ENCODE peak calls at places on chromosomes 13 and 19, in four cellular contexts. Q, H, K and J are unnamed samples. For H3K36me3, the result is how much of the 10 kb centered on the place peaks cover.

GRCh38 chr19:38733241-38733492 is 11.1 kb downstream of the CAPN12 start:
- DNase-seq in Q (no peak), H (no peak), K (no peak), J (no peak)

GRCh38 chr19:5354403-5354802 is 13.8 kb upstream of the PTPRS start:
- DNase-seq in Q (peak), H (no peak), K (no peak), J (peak)

GRCh38 chr13:77859450-77859849 is 59.2 kb downstream of the EDNRB start:
- DNase-seq in Q (no peak), H (peak), K (no peak), J (no peak)

GRCh38 chr19:21158523-21159135 is 16.8 kb downstream of the ZNF431 start:
- DNase-seq in Q (no peak), H (no peak), K (peak), J (no peak)

GRCh38 chr19:54352546-54352945 is 12.2 kb downstream of the LAIR1 start:
- DNase-seq in Q (no peak), H (no peak), K (no peak), J (no peak)

GRCh38 chr13:60591348-60591747 is 194.3 kb downstream of the TDRD3 start:
- DNase-seq in Q (no peak), H (no peak), K (peak), J (peak)

GRCh38 chr19:43778651-43779050 is 2.1 kb downstream of the KCNN4 start:
- DNase-seq in Q (no peak), H (no peak), K (no peak), J (no peak)

GRCh38 chr19:35528218-35529038 is at the start of gene SBSN:
- DNase-seq in Q (no peak), H (no peak), K (peak), J (no peak)

GRCh38 chr13:110227864-110228643 is 78.9 kb downstream of the COL4A1 start:
- DNase-seq in Q (no peak), H (no peak), K (no peak), J (no peak)

GRCh38 chr19:22831211-22831610 is 880 bp upstream of the ZNF723 start:
- DNase-seq in Q (no peak), H (no peak), K (no peak), J (no peak)

GRCh38 chr19:55156202-55157063 is 1.1 kb downstream of the TNNI3 start:
- DNase-seq in Q (peak), H (peak), K (peak), J (no peak)

GRCh38 chr19:7018828-7019227 is 2.4 kb downstream of the MBD3L2B start:
- DNase-seq in Q (no peak), H (no peak), K (no peak), J (no peak)

GRCh38 chr13:24983094-24983493 is 112.8 kb upstream of the PABPC3 start:
- DNase-seq in Q (no peak), H (no peak), K (no peak), J (no peak)

GRCh38 chr13:24985102-24985501 is 110.8 kb upstream of the PABPC3 start:
- DNase-seq in Q (peak), H (no peak), K (no peak), J (no peak)

GRCh38 chr13:24984134-24984533 is 111.8 kb upstream of the PABPC3 start:
- DNase-seq in Q (no peak), H (no peak), K (no peak), J (no peak)

GRCh38 chr13:24982333-24982999 is 113.5 kb upstream of the PABPC3 start:
- DNase-seq in Q (no peak), H (no peak), K (no peak), J (peak)

GRCh38 chr13:24986826-24987225 is 109.1 kb upstream of the PABPC3 start:
- DNase-seq in Q (no peak), H (no peak), K (no peak), J (no peak)
- H3K36me3 ChIP-seq in Q (under half), H (under half), K (under half), J (under half)

GRCh38 chr19:19527371-19527656 is 1.4 kb upstream of the YJEFN3 start:
- DNase-seq in Q (no peak), H (no peak), K (no peak), J (no peak)
- H3K36me3 ChIP-seq in Q (under half), H (under half), K (under half), J (under half)

DNA sequence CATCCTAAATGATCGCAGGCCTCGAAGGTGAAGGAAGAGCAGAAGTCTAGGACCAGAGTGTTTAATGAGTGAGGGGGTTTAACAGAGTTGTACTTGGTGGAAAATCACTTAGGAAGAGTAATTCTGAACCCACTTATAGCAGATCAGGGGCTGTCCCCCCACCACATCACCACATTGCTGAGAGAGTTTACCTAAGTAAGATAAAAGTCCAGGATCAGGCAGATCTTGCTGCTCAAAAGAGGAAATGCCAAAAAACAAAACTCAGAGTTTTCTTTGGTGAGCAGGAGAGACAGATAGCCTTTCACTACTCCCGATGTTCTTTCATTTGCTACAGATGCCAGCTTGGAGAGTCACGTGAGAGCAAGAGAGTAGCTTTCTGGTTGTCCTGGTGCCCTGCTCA is 15.4 kb downstream of the ZNF317 start:
- DNase-seq in Q (no peak), H (no peak), K (no peak), J (no peak)
- H3K36me3 ChIP-seq in Q (under half), H (under half), K (under half), J (half or more)

DNA sequence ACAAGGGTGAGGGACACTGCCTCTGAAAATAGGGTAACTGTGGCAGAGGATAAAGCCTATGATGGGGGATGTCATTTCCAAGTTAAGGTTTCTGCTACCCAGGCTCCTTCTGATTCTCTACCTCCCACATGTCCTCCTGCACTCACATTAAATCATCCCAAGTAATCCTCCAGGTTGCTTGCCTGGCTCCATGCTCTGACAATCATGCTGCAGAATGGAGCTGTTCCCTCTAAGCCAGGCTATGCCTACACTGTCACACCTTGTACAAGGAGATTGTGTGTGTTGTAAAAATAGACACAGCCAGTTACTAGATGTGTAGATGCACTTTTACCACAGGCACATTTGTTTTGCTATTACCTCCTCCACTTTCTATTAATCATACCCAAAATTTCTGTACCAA is 8.0 kb downstream of the ZNF416 start:
- DNase-seq in Q (no peak), H (no peak), K (no peak), J (no peak)
- H3K36me3 ChIP-seq in Q (under half), H (under half), K (under half), J (under half)

DNA sequence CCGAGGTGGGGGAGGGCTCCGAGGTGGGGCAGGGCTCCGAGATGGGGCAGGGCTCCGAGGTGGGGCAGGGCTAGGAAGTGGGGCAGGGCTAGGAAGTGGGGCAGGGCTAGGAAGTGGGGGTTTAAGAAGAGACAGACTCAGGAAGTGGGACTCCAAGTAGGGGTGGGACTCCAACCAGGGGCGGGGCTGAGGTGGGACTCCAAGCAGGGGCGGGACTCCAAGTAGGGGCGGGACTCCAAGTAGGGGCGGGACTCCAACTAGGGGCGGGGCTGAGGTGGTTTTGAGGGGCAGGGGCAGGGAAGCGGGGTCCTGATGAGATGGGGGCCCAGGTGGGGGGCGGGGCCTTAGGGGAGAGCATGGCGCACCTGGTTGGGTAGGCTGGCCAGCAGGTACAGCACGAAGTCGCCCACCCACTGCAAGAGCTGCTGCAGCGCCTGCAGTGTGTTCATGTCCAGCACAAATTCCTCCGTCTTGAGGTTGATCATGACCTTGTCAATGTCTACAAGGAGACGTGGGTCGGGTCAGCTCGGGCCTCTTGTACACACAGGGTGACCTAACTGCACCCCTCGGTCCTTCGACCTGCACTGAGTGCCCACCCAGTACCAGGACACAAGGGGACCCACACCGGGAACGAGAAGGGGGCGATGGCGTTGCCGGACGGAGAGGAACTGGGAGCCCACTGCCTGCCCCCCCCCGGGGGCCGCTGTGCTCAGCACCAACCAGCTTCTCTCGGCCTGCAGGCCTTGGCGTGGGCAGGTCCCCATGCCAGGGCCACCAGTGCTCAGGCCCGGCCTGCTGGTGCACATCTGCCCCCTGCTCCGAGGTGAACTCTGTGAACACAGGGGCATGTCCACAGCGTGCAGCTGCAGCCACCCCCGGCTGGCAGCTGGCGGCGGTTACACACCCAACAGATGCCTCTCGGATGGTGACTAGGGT is 13.9 kb downstream of the CFD start:
- DNase-seq in Q (peak), H (peak), K (peak), J (peak)
- H3K36me3 ChIP-seq in Q (under half), H (under half), K (under half), J (under half)

DNA sequence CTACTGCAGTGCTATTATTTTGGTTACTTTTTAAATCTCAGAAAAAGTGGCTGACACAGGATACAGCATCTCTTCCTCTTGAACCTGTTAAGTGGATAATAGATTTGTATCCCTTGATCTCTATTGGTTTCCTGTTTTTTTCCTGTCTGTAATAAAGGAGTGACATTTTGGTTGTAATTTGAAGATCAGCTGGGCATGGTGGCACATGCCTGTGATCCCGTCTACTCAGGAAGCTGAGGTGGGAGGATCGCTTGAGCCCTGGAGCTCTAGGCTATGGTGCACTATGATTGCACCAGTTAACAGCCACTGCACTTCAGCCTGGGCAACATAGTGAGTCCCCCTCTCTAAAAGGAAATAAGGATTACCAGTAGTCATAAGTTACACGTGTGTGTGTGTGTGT is 46.8 kb downstream of the METTL21C start:
- DNase-seq in Q (no peak), H (no peak), K (peak), J (no peak)
- H3K36me3 ChIP-seq in Q (under half), H (under half), K (under half), J (half or more)

DNA sequence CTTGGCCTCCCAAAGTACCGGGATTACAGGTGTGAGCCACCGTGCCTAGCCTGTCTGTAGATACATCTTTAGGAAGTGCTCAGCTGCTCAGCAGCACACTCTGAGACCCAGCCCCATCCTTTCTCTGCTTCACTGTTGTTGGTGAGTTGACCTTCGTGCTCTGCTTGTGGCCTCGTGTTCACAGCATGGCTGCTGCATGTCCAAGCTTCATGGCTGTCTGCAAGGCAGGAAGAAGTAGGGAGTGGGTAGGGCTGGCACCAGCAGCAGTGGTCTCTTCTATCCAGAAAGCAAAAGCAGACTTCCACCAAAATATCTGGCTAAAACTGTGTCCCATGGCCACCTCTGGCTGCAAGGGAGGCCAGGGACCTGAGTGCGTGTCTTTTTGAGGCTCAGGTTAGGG is 14.2 kb downstream of the B3GNT8 start:
- DNase-seq in Q (no peak), H (no peak), K (no peak), J (no peak)
- H3K36me3 ChIP-seq in Q (under half), H (under half), K (under half), J (under half)

DNA sequence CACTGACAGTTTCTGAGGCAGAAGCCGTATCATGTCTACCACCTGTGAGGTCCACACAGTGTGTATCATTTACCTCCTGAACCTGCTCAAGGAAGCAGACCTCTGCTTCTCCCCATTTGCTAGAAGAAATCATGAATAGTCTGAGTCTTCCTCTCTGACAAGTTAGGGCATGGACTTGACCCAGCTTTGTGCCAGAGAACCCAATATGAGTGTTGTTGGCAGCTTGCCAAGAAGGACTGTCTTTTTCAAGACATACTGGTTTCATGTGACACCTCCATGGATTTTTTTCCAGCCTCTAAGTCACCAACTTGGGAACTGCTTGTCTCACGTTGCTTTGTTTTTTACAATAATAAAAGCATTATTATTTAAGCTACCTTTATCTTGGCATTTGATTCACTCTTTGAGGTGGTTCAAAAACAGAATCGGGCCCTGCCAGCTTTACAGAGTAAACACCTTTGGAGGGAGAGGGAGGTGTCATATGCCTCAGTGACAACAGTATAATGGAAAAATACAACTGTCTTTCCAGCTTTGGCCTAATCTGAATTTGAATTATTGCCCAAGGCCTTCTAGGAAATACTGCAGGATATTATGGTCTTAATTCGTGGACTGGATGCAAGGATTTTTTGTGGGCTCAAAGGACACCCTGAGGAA is 9.6 kb downstream of the ZNF211 start:
- DNase-seq in Q (no peak), H (no peak), K (peak), J (peak)
- H3K36me3 ChIP-seq in Q (under half), H (under half), K (under half), J (half or more)

DNA sequence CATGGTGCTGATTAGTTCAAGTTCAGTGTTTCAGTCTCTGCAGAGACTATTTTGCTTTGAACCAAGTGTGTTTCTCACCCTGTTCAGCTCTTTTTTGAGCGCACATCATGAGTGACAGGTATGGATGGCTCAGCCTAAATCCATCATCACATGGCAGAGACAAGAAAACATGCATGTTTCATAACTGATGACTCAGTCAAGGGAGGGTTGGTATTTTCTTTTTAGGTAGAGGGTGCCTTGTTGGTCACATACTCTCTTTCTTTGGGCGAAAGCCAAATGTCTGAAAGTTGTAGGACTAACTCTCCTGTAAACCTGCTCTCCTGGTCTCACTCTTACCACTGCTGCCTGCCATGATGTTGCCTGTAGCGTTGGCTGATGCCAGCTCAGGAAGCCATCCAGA is 48.1 kb upstream of the RAP2A start:
- DNase-seq in Q (no peak), H (no peak), K (peak), J (no peak)
- H3K36me3 ChIP-seq in Q (under half), H (under half), K (under half), J (under half)

GRCh38 chr19:16516923-16517610 is 20.9 kb downstream of the C19orf44 start:
- DNase-seq in Q (no peak), H (no peak), K (no peak), J (no peak)
- H3K36me3 ChIP-seq in Q (under half), H (under half), K (under half), J (half or more)